ENCODE peak calls at places on chromosomes 3 and 15, in six cellular contexts. A is stomach; U is upper lobe of right lung; Q is SJSA1; Z is A549; H is CD8-positive, alpha-beta memory T cell. S is an unnamed sample.

GRCh38 chr3:127639173-127640030 is 10.4 kb downstream of the PODXL2 start:
- DNase-seq in U (no peak), H (no peak), Z (no peak), Q (no peak), A (no peak), S (no peak)

GRCh38 chr3:154421067-154421466 is 8.9 kb downstream of the GPR149 start:
- DNase-seq in A (no peak), Q (no peak), H (no peak), U (no peak), Z (no peak), S (no peak)

GRCh38 chr3:33447958-33448357 is 7.8 kb upstream of the UBP1 start:
- DNase-seq in U (no peak), A (no peak), Q (no peak), H (no peak), Z (no peak), S (no peak)

GRCh38 chr3:74089854-74090253 is 465.1 kb upstream of the PDZRN3 start:
- DNase-seq in Z (no peak), A (no peak), U (no peak), H (no peak), Q (no peak), S (no peak)

GRCh38 chr3:71568217-71568616 is 15.3 kb downstream of the FOXP1 start:
- DNase-seq in H (no peak), U (no peak), Z (no peak), Q (no peak), A (no peak), S (no peak)

GRCh38 chr15:73631915-73632669 is 1.1 kb downstream of the NPTN start:
- DNase-seq in H (no peak), A (no peak), Q (peak; percentile 48), Z (peak; percentile 26), U (no peak), S (no peak)

GRCh38 chr15:91186892-91187644 is 87.0 kb downstream of the SV2B start:
- DNase-seq in H (no peak), U (no peak), Q (no peak), Z (peak; percentile 22), A (no peak), S (no peak)

GRCh38 chr3:23713641-23714040 is 92.1 kb upstream of the UBE2E1 start:
- DNase-seq in Z (no peak), Q (no peak), U (no peak), A (no peak), H (no peak), S (no peak)

GRCh38 chr15:60374209-60374608 is 23.6 kb downstream of the ANXA2 start:
- DNase-seq in Q (no peak), A (no peak), H (no peak), Z (no peak), U (no peak), S (no peak)

GRCh38 chr15:60372756-60373155 is 25.0 kb downstream of the ANXA2 start:
- DNase-seq in Z (peak; percentile 52), H (no peak), Q (peak; percentile 64), U (no peak), A (no peak), S (no peak)

GRCh38 chr15:60373745-60374144 is 24.0 kb downstream of the ANXA2 start:
- DNase-seq in Z (peak; percentile 20), A (no peak), Q (peak; percentile 23), H (no peak), U (no peak), S (no peak)

GRCh38 chr15:60372223-60372622 is 25.6 kb downstream of the ANXA2 start:
- DNase-seq in Z (peak; percentile 65), A (no peak), Q (no peak), H (no peak), U (no peak), S (no peak)

GRCh38 chr15:60373327-60373726 is 24.5 kb downstream of the ANXA2 start:
- DNase-seq in Q (peak; percentile 37), A (no peak), U (no peak), Z (peak; percentile 19), H (no peak), S (no peak)
- H3K4me1 ChIP-seq in Q (peaks cover 97% of the 10 kb centered on the region), A (peaks cover 62% of the 10 kb centered on the region), U (peaks cover 63% of the 10 kb centered on the region), Z (peaks cover 95% of the 10 kb centered on the region), H (no peaks in the 10 kb centered on the region), S (peaks cover 5% of the 10 kb centered on the region)

DNA sequence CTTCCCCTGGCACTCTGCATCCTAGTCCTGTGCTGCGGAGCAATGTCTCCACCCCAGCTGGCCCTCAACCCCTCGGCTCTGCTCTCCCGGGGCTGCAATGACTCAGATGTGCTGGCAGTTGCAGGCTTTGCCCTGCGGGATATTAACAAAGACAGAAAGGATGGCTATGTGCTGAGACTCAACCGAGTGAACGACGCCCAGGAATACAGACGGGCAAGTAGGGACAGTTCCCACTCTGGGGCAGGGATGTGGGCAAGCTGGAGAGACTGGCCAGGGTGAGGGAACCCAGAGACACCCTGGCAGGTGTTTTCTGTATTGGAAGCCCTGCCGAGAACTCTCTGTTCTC is 247 bp downstream of the FETUB start:
- DNase-seq in Q (no peak), H (no peak), U (no peak), A (no peak), Z (peak; percentile 12), S (no peak)
- H3K4me3 ChIP-seq in Q (no peak overlapping the region), H (no peak overlapping the region), U (no peak overlapping the region), A (no peak overlapping the region), Z (no peak overlapping the region), S (no peak overlapping the region)

GRCh38 chr15:43519207-43519606 is 1.8 kb downstream of the MAP1A start:
- DNase-seq in Q (no peak), H (no peak), Z (no peak), A (no peak), U (peak; percentile 44), S (no peak)
- H3K27ac ChIP-seq in Q (no peak overlapping the region), H (no peak overlapping the region), Z (no peak overlapping the region), A (no peak overlapping the region), U (no peak overlapping the region), S (no peak overlapping the region)

GRCh38 chr3:171561601-171562323 is 101.6 kb upstream of the TNIK start:
- DNase-seq in A (no peak), H (no peak), Z (no peak), U (no peak), Q (no peak), S (peak; percentile 16)

GRCh38 chr3:171556574-171557145 is 96.5 kb upstream of the TNIK start:
- DNase-seq in Q (no peak), A (no peak), H (no peak), Z (no peak), U (no peak), S (no peak)

GRCh38 chr3:171557173-171557572 is 97.0 kb upstream of the TNIK start:
- DNase-seq in U (no peak), A (no peak), H (no peak), Z (no peak), Q (no peak), S (no peak)

GRCh38 chr3:171558183-171558696 is 98.0 kb upstream of the TNIK start:
- DNase-seq in U (no peak), Z (no peak), H (no peak), Q (no peak), A (no peak), S (no peak)

DNA sequence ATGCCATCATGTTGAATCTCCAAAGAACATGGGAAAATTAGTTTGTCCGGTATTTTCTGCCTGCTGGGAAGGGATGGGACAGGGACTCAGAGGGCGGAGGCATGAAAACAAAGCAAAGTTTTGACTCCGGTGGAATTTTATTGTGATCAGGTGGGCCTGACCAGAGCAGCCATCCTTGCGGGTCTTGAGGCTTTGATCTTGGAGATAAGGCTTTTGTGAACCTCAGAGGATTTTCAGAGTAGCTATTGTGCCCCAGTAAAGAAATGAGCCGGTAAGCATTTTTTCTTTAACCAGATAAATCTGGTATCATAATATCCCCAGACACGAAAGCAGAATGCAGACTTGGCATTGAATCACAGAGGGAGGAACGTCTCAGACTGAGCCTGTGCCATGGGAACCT is 99.4 kb upstream of the TNIK start:
- DNase-seq in Q (no peak), U (no peak), H (no peak), Z (no peak), A (no peak), S (no peak)
- H3K4me1 ChIP-seq in Q (no peaks in the 10 kb centered on the region), U (no peaks in the 10 kb centered on the region), H (no peaks in the 10 kb centered on the region), Z (no peaks in the 10 kb centered on the region), A (no peaks in the 10 kb centered on the region), S (peaks cover 9% of the 10 kb centered on the region)

DNA sequence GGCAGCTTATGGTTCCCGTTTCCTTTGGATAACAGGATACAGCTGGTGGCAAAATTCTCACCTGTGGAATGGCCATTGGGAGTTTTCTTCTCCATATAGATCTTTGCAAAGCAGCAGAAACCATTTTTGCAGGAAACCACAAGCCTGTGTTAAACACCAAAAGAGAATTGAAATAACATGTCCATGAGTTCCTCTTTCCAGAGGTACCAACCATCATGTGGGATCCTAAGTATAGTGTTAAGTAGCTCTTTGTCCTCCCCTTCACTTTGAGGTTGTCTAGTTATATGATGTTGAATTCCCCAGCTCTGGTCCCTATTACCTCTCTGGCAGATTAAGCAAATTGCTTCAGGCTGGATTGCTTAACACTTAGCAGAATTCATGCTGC is 94.9 kb downstream of the AKAP13 start:
- DNase-seq in Q (no peak), A (no peak), Z (no peak), U (no peak), H (no peak), S (no peak)
- H3K4me3 ChIP-seq in Q (no peak overlapping the region), A (no peak overlapping the region), Z (no peak overlapping the region), U (no peak overlapping the region), H (no peak overlapping the region), S (no peak overlapping the region)

DNA sequence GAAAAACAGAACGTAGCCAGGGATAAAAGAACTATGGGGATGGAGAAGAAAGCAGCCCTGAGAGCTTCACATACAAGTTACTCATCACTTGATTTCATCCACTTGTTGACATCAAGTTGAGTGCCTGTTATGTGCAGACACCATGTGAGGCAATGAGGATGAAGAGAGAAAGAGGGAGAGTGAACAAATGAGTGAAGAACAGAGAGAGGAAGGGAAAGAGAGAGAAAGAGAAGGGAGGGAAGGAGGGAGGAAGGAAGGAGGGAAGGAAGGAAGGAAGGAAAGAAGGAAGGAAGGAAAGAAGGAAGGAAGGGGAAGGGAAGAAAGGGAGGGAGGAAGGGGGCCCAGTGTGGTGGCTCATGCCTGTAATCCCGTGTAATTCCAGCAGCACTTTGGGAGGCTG is 72.3 kb upstream of the SMAD3 start:
- DNase-seq in H (no peak), Z (no peak), U (no peak), Q (no peak), A (no peak), S (no peak)
- H3K27ac ChIP-seq in H (no peak overlapping the region), Z (peak overlapping the region; percentile 9), U (no peak overlapping the region), Q (no peak overlapping the region), A (no peak overlapping the region), S (no peak overlapping the region)

GRCh38 chr3:99949956-99950670 is 132.5 kb downstream of the CMSS1 start:
- DNase-seq in Z (no peak), U (no peak), A (no peak), Q (no peak), H (no peak), S (no peak)
- H3K4me1 ChIP-seq in Z (peaks cover 39% of the 10 kb centered on the region), U (peaks cover 7% of the 10 kb centered on the region), A (peaks cover 9% of the 10 kb centered on the region), Q (peaks cover 57% of the 10 kb centered on the region), H (no peaks in the 10 kb centered on the region), S (no peaks in the 10 kb centered on the region)

DNA sequence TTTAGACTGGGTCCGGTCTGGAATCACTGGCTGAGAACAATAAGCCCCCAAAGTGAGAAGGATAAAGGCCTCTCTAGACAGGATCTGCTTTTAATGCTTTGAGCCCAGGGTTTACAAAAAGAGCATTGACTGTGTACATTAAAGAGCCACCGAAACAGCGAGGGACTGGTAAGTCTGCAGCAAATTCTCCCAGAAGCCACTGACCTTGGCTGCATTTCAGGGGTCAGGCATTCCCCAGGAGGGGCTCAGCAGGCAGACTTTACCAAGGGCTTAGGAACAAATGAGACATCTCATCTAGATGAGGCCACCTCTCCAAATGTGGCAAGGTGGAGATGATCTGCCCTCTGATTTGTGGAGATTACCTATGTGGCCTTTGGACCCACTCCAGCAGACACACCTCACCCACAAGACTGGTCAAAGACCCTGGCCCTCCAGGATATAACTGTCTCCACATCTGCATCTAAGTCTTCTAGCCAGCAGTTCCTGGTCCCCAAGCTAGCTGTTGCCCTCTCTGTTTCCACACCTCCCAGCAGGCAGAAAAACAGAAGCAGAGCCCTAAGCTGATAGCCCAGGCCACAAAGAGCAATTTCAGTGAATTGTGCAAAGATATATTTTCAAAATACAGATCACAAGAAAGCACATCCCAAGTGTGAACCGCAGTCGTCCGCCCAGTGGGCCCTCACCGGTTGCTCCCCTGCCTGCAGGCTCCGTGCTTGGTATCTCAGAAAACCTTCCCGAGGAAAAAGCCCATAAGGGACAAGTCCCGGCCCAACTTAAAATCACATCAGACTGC is 2.7 kb downstream of the TNIK start:
- DNase-seq in A (no peak), H (no peak), Q (no peak), Z (no peak), U (no peak), S (peak; percentile 15)
- H3K4me3 ChIP-seq in A (peak overlapping the region; percentile 89), H (peak overlapping the region; percentile 75), Q (no peak overlapping the region), Z (no peak overlapping the region), U (peak overlapping the region; percentile 78), S (peak overlapping the region; percentile 93)